ENCODE peak calls at places on chromosomes 3 and 15, in five cellular contexts. Z, D, J, B and E are unnamed samples. For H3K27me3, the result is how much of the 10 kb centered on the place peaks cover.

GRCh38 chr3:43016513-43016865 is 37.4 kb downstream of the GASK1A start:
- DNase-seq in D (peak), B (no peak), Z (no peak), J (no peak), E (no peak)

GRCh38 chr3:156630081-156630772 is 44.2 kb upstream of the TIPARP start:
- DNase-seq in J (peak), B (no peak), D (no peak), Z (no peak), E (no peak)

GRCh38 chr3:57953541-57953940 is 54.7 kb upstream of the FLNB start:
- DNase-seq in B (no peak), D (no peak), Z (no peak), J (no peak), E (no peak)

GRCh38 chr15:89028036-89028435 is 60.2 kb upstream of the ABHD2 start:
- DNase-seq in B (no peak), J (peak), Z (no peak), D (no peak), E (peak)

GRCh38 chr3:195062866-195063540 is 208.0 kb downstream of the XXYLT1 start:
- DNase-seq in B (no peak), Z (no peak), J (no peak), D (no peak), E (no peak)

GRCh38 chr15:98501192-98501591 is 147.1 kb upstream of the IGF1R start:
- DNase-seq in Z (no peak), D (no peak), J (no peak), B (no peak), E (no peak)

GRCh38 chr3:11530153-11530721 is 113.5 kb downstream of the VGLL4 start:
- DNase-seq in Z (peak), D (peak), J (peak), B (peak), E (no peak)

GRCh38 chr15:101168898-101169297 is 83.0 kb downstream of the CHSY1 start:
- DNase-seq in D (no peak), J (no peak), Z (no peak), B (no peak), E (no peak)

GRCh38 chr3:136955813-136956212 is 2.0 kb upstream of the IL20RB start:
- DNase-seq in J (no peak), B (no peak), D (no peak), Z (no peak), E (no peak)

GRCh38 chr3:65995030-65995429 is 43.7 kb downstream of the MAGI1 start:
- DNase-seq in B (no peak), D (no peak), J (no peak), Z (no peak), E (peak)

GRCh38 chr3:178405456-178405970 is 130.7 kb upstream of the KCNMB2 start:
- DNase-seq in B (no peak), J (no peak), D (no peak), Z (no peak), E (no peak)

GRCh38 chr3:195073866-195074860 is 196.8 kb downstream of the XXYLT1 start:
- DNase-seq in Z (no peak), D (no peak), B (no peak), J (no peak), E (no peak)

GRCh38 chr3:46722443-46722842 is 4.8 kb upstream of the PRSS50 start:
- DNase-seq in D (no peak), B (no peak), Z (no peak), J (no peak), E (no peak)

GRCh38 chr15:89912145-89912673 is 543 bp downstream of the ARPIN start:
- DNase-seq in J (peak), D (no peak), Z (peak), B (peak), E (no peak)

GRCh38 chr3:144403040-144403457 is 431.4 kb downstream of the DIPK2A start:
- DNase-seq in Z (peak), J (no peak), D (no peak), B (no peak), E (no peak)

GRCh38 chr15:69451951-69452701 is 492 bp upstream of the RPLP1 start:
- DNase-seq in J (peak), B (no peak), D (peak), Z (no peak), E (peak)

GRCh38 chr3:170421758-170422157 is 3.1 kb downstream of the CLDN11 start:
- DNase-seq in B (no peak), D (no peak), J (no peak), Z (no peak), E (no peak)

GRCh38 chr3:25576836-25577454 is 87.8 kb downstream of the TOP2B start:
- DNase-seq in Z (no peak), D (no peak), J (no peak), B (no peak), E (no peak)

GRCh38 chr3:11379238-11379823 is 107.1 kb downstream of the ATG7 start:
- DNase-seq in Z (peak), D (no peak), J (peak), B (no peak), E (peak)

GRCh38 chr15:92017882-92018534 is 164.5 kb downstream of the SLCO3A1 start:
- DNase-seq in J (no peak), D (no peak), Z (peak), B (no peak), E (no peak)

GRCh38 chr15:49731187-49731828 is 110.5 kb downstream of the DTWD1 start:
- DNase-seq in B (no peak), D (no peak), J (no peak), Z (no peak), E (no peak)

GRCh38 chr3:23740517-23741402 is 65.0 kb upstream of the UBE2E1 start:
- DNase-seq in B (peak), Z (no peak), J (no peak), D (no peak), E (no peak)

GRCh38 chr3:52633786-52634185 is 51.9 kb downstream of the PBRM1 start:
- DNase-seq in D (no peak), Z (no peak), J (no peak), B (no peak), E (no peak)

GRCh38 chr15:74402873-74403589 is 30.7 kb downstream of the SEMA7A start:
- DNase-seq in Z (no peak), B (no peak), D (no peak), J (no peak), E (no peak)

GRCh38 chr3:169863458-169863899 is 6.3 kb downstream of the LRRC31 start:
- DNase-seq in J (peak), B (peak), D (peak), Z (peak), E (peak)

GRCh38 chr15:33810083-33810595 is 158.2 kb upstream of the CHRM5 start:
- DNase-seq in B (no peak), Z (no peak), D (no peak), J (no peak), E (no peak)

GRCh38 chr15:90035835-90036220 is 34.7 kb downstream of the ZNF710 start:
- DNase-seq in B (no peak), J (no peak), D (peak), Z (no peak), E (no peak)

GRCh38 chr15:38389924-38390542 is 63.9 kb upstream of the FAM98B start:
- DNase-seq in D (peak), J (peak), B (peak), Z (peak), E (peak)

GRCh38 chr3:64530434-64531049 is 157.3 kb downstream of the ADAMTS9 start:
- DNase-seq in Z (peak), J (peak), D (peak), B (peak), E (peak)

GRCh38 chr3:182644800-182645433 is 148.4 kb upstream of the ATP11B start:
- DNase-seq in J (no peak), B (no peak), Z (no peak), D (no peak), E (no peak)

GRCh38 chr3:46656778-46657556 is 36.5 kb downstream of the ALS2CL start:
- DNase-seq in B (no peak), Z (no peak), D (no peak), J (no peak), E (no peak)

GRCh38 chr3:134423153-134423552 is 48.9 kb upstream of the AMOTL2 start:
- DNase-seq in B (no peak), Z (peak), D (no peak), J (peak), E (peak)

GRCh38 chr3:108388136-108389132 is 92.1 kb downstream of the HHLA2 start:
- DNase-seq in D (no peak), B (no peak), Z (no peak), J (no peak), E (peak)

GRCh38 chr3:127781411-127782001 is 40.8 kb downstream of the MGLL start:
- DNase-seq in B (peak), J (no peak), Z (no peak), D (peak), E (no peak)

GRCh38 chr3:188259611-188260010 is 105.7 kb downstream of the LPP start:
- DNase-seq in Z (no peak), J (no peak), D (no peak), B (no peak), E (no peak)

GRCh38 chr3:66047321-66048050 is 8.8 kb upstream of the MAGI1 start:
- DNase-seq in Z (peak), J (no peak), D (peak), B (no peak), E (no peak)

GRCh38 chr3:71724584-71725278 is 471 bp downstream of the EIF4E3 start:
- DNase-seq in D (peak), J (peak), Z (peak), B (no peak), E (no peak)
- H3K27me3 ChIP-seq in D (under half), J (under half), Z (half or more), B (under half), E (under half)

GRCh38 chr3:17473761-17474160 is 268.7 kb downstream of the TBC1D5 start:
- DNase-seq in Z (no peak), D (no peak), J (no peak), B (no peak), E (no peak)
- TF ChIP-seq CTCF in Z (peak), D (no peak), J (no peak), B (peak), E (no peak)

GRCh38 chr15:37138586-37138985 is 38.2 kb upstream of the MEIS2 start:
- DNase-seq in D (no peak), Z (no peak), B (no peak), J (no peak), E (no peak)
- H3K27me3 ChIP-seq in D (under half), Z (under half), B (under half), J (under half), E (under half)

DNA sequence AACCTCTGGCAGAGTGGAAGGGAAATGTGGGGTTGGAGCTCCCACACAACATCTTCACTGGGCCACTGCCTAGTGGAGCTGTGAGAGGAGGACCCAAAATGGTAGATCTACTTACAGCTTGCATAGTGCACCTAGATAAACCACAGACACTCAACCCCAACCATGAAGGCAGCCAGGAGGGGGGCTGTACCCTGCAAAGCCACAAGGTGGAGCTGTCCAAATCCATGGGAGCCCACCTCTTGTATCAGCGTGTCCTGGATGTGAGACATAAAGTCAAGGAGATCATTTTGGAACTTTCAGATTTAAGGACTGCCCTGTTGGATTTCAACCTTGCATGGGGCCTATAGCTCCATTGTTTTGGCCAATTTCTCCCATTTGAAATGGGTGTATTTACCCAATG is 20.9 kb downstream of the TP63 start:
- DNase-seq in D (no peak), J (peak), Z (peak), B (no peak), E (no peak)
- TF ChIP-seq CTCF in D (no peak), J (peak), Z (peak), B (no peak), E (peak)

DNA sequence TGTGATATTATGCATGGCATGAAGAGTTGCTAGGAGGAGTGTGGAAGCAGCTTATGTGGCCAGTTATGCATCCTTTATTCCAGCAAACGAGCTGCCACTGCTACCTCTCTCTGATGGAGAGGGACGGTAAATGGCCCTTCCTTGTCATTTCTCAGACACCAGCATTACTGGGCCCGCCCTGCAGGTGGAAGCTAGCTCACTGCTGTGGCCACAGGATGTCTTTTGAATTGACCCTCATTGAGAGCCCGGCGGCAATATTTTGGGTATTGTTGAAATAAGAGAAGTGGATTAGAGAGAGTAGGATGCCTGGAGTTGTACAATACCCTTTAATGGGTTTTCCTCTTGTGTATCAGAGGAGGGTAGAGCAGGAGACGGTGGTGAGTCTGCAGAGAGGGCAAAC is 1.5 kb downstream of the MINAR1 start:
- DNase-seq in B (no peak), J (peak), D (no peak), Z (no peak), E (no peak)
- H3K27me3 ChIP-seq in B (under half), J (half or more), D (under half), Z (half or more), E (half or more)

DNA sequence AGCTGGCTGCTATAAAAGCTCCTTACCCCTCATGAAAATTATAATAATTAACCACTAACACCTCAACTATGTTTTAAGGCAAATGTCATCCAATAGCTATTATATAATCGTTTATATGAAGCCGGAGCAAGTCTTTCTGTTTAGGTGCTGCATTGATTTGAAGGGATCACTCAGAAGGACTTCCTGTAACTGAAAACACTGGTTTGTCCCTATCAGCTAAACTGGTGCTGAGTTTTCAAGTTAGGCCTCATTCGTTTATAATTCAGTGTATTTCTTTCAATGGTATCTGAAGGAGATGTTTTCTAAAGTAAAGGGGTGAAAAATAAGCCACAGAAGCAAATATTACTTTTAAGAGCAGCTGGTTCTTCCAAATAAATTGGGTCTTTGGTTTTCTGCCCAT is 14.2 kb downstream of the MEIS2 start:
- DNase-seq in D (no peak), B (no peak), J (no peak), Z (no peak), E (no peak)
- TF ChIP-seq CTCF in D (no peak), B (no peak), J (no peak), Z (no peak), E (no peak)

GRCh38 chr3:39262842-39263241 is 17.0 kb downstream of the CX3CR1 start:
- DNase-seq in B (no peak), D (no peak), Z (no peak), J (no peak), E (no peak)

GRCh38 chr3:39260957-39261356 is 18.9 kb downstream of the CX3CR1 start:
- DNase-seq in B (peak), Z (peak), J (no peak), D (peak), E (peak)

GRCh38 chr3:39261726-39262125 is 18.1 kb downstream of the CX3CR1 start:
- DNase-seq in B (no peak), Z (no peak), J (no peak), D (no peak), E (no peak)

GRCh38 chr3:39263576-39263975 is 16.3 kb downstream of the CX3CR1 start:
- DNase-seq in J (no peak), B (no peak), Z (no peak), D (no peak), E (no peak)

DNA sequence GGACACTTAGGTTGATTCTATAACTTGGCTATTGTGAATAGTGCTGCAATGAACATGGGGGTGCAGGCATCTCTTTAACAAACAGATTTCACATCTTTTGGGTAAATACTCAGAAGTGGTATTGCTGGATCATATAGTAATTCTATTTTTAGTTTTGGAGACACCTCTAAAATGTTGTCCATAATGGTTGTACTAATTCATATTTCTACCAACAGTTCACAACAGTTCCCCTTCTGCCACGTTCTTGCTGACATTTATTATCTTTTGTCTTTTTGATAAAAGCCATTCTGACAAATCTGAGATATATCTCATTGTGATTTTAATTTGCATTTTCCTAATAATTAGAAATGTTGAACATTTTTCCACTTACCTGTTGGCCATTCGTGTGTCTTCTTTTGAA is 19.5 kb downstream of the CX3CR1 start:
- DNase-seq in B (no peak), J (no peak), Z (no peak), D (no peak), E (no peak)
- H3K27me3 ChIP-seq in B (under half), J (under half), Z (under half), D (under half), E (under half)

GRCh38 chr3:89562373-89562772 is 455.0 kb downstream of the EPHA3 start:
- DNase-seq in D (no peak), J (no peak), B (no peak), Z (no peak), E (no peak)
- TF ChIP-seq CTCF in D (no peak), J (peak), B (no peak), Z (no peak), E (peak)

GRCh38 chr3:123021388-123021787 is 6.2 kb downstream of the SEMA5B start:
- DNase-seq in Z (no peak), J (peak), D (no peak), B (no peak), E (no peak)
- H3K27me3 ChIP-seq in Z (under half), J (under half), D (under half), B (under half), E (half or more)

DNA sequence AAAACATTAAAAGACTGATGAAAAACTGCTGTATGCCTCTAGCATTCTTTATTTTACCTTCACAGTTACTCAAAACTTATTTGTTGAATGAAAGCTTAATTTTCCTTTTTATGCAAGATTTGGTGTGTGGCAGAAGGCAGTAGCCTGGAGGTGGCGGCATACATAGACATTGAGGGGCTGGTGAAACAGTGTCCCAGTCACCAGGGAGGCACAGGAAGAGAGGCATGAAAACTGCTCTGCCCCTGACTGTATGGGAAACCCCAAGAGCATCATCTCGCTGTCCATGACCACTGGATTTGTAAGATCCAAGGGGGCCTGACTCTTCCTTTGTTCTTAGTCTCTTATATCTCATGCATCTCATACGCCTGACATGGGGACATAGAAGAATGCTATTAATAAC is 493.7 kb upstream of the GOLIM4 start:
- DNase-seq in J (no peak), Z (no peak), D (no peak), B (no peak), E (no peak)
- TF ChIP-seq CTCF in J (no peak), Z (no peak), D (no peak), B (no peak), E (no peak)